ENCODE peak calls at places on chromosome 1, in seven cellular contexts. E, H, N, W, R, A and V are unnamed samples.

GRCh38 chr1:5424802-5425201 is 567.4 kb downstream of the NPHP4 start:
- DNase-seq in E (no peak), H (no peak), N (no peak), W (no peak), R (no peak), A (no peak), V (no peak)

GRCh38 chr1:10338047-10338446 is 60.8 kb upstream of the PGD start:
- DNase-seq in E (no peak), H (peak; percentile 65), N (peak; percentile 28), W (peak; percentile 42), R (no peak), A (peak; percentile 81), V (peak; percentile 60)

GRCh38 chr1:12518956-12519707 is 98.9 kb downstream of the DHRS3 start:
- DNase-seq in E (peak; percentile 8), H (peak; percentile 24), N (no peak), W (no peak), R (no peak), A (peak; percentile 80), V (peak; percentile 36)

GRCh38 chr1:109691762-109692161 is 4.1 kb downstream of the GSTM1 start:
- DNase-seq in E (no peak), H (no peak), N (no peak), W (no peak), R (no peak), A (no peak), V (no peak)

GRCh38 chr1:193068013-193068412 is 8.6 kb downstream of the RO60 start:
- DNase-seq in E (no peak), H (no peak), N (no peak), W (no peak), R (no peak), A (no peak), V (no peak)

GRCh38 chr1:50425376-50426107 is 2.3 kb upstream of the DMRTA2 start:
- DNase-seq in E (no peak), H (no peak), N (no peak), W (no peak), R (no peak), A (peak; percentile 57), V (peak; percentile 59)

GRCh38 chr1:39087109-39087834 is 61.1 kb downstream of the NDUFS5 start:
- DNase-seq in E (no peak), H (no peak), N (no peak), W (no peak), R (no peak), A (peak; percentile 78), V (peak; percentile 66)

GRCh38 chr1:9004731-9005708 is 21.2 kb downstream of the SLC2A7 start:
- DNase-seq in E (peak; percentile 57), H (peak; percentile 57), N (peak; percentile 54), W (peak; percentile 86), R (peak; percentile 85), A (peak; percentile 93), V (peak; percentile 91)

GRCh38 chr1:171828794-171829193 is 12.5 kb upstream of the DNM3 start:
- DNase-seq in E (no peak), H (no peak), N (no peak), W (no peak), R (no peak), A (no peak), V (no peak)

GRCh38 chr1:17274186-17275170 is 25.6 kb downstream of the PADI3 start:
- DNase-seq in E (peak; percentile 33), H (no peak), N (no peak), W (peak; percentile 69), R (peak; percentile 32), A (peak; percentile 80), V (peak; percentile 75)

GRCh38 chr1:21904725-21905520 is 32.2 kb downstream of the HSPG2 start:
- DNase-seq in E (no peak), H (no peak), N (no peak), W (peak; percentile 29), R (peak; percentile 91), A (peak; percentile 47), V (peak; percentile 64)

GRCh38 chr1:14737561-14738094 is 139.1 kb downstream of the KAZN start:
- DNase-seq in E (no peak), H (no peak), N (no peak), W (peak; percentile 54), R (no peak), A (no peak), V (no peak)